ENCODE peak calls at places on chromosomes 11 and 22, in five cellular contexts. Z is brain microvascular endothelial cell, Q is left ventricle myocardium inferior, W is tibial nerve, F is heart right ventricle. V is an unnamed sample.

GRCh38 chr11:111960916-111961315 is 23.8 kb downstream of the DIXDC1 start:
- DNase-seq in Z (no peak), Q (no peak), W (no peak), F (no peak), V (peak)

GRCh38 chr11:27603376-27603775 is 96.8 kb upstream of the LIN7C start:
- DNase-seq in Z (no peak), Q (no peak), W (no peak), F (no peak), V (no peak)

GRCh38 chr22:25403752-25404471 is 160.6 kb upstream of the GRK3 start:
- DNase-seq in Z (no peak), Q (no peak), W (no peak), F (no peak), V (peak)

GRCh38 chr11:57161351-57161750 is 20.4 kb upstream of the LRRC55 start:
- DNase-seq in Z (no peak), Q (no peak), W (no peak), F (no peak), V (no peak)

GRCh38 chr11:117786099-117786870 is 10.7 kb downstream of the DSCAML1 start:
- DNase-seq in Z (no peak), Q (no peak), W (no peak), F (no peak), V (no peak)

GRCh38 chr11:34665077-34665835 is 44.4 kb downstream of the EHF start:
- DNase-seq in Z (no peak), Q (no peak), W (no peak), F (no peak), V (no peak)

GRCh38 chr22:31940506-31940905 is 3.8 kb upstream of the YWHAH start:
- DNase-seq in Z (no peak), Q (no peak), W (no peak), F (no peak), V (no peak)

GRCh38 chr11:1750481-1750839 is at the start of gene IFITM10:
- DNase-seq in Z (no peak), Q (peak), W (no peak), F (no peak), V (no peak)

GRCh38 chr11:76664578-76665061 is 5.9 kb downstream of the LRRC32 start:
- DNase-seq in Z (no peak), Q (no peak), W (no peak), F (no peak), V (no peak)

GRCh38 chr11:35116245-35116644 is 22.7 kb upstream of the CD44 start:
- DNase-seq in Z (no peak), Q (no peak), W (no peak), F (no peak), V (no peak)

GRCh38 chr22:23306438-23306921 is 126.2 kb downstream of the BCR start:
- DNase-seq in Z (peak), Q (no peak), W (no peak), F (no peak), V (peak)

GRCh38 chr11:37504925-37505324 is 906.9 kb upstream of the RAG2 start:
- DNase-seq in Z (peak), Q (no peak), W (no peak), F (no peak), V (peak)

GRCh38 chr11:32090774-32091370 is at the start of gene RCN1:
- DNase-seq in Z (peak), Q (peak), W (peak), F (peak), V (peak)

GRCh38 chr11:34443136-34443535 is 4.4 kb downstream of the CAT start:
- DNase-seq in Z (no peak), Q (no peak), W (no peak), F (no peak), V (no peak)

GRCh38 chr22:29030618-29031235 is 30.9 kb downstream of the C22orf31 start:
- DNase-seq in Z (peak), Q (peak), W (peak), F (peak), V (peak)

GRCh38 chr11:70111269-70112016 is 33.3 kb downstream of the ANO1 start:
- DNase-seq in Z (peak), Q (peak), W (no peak), F (peak), V (peak)

GRCh38 chr11:70688142-70688541 is 289.8 kb downstream of the CTTN start:
- DNase-seq in Z (no peak), Q (no peak), W (no peak), F (no peak), V (no peak)

GRCh38 chr11:113474362-113475159 is 637 bp downstream of the DRD2 start:
- DNase-seq in Z (peak), Q (peak), W (peak), F (peak), V (peak)

GRCh38 chr11:26333906-26334305 is 2.0 kb downstream of the ANO3 start:
- DNase-seq in Z (peak), Q (no peak), W (no peak), F (no peak), V (peak)

GRCh38 chr11:27694992-27695391 is 5.3 kb downstream of the BDNF start:
- DNase-seq in Z (no peak), Q (no peak), W (no peak), F (no peak), V (peak)

GRCh38 chr11:18705651-18706281 is 7.2 kb downstream of the TMEM86A start:
- DNase-seq in Z (no peak), Q (peak), W (no peak), F (no peak), V (peak)

GRCh38 chr11:62546244-62546936 is at the start of gene AHNAK:
- DNase-seq in Z (no peak), Q (peak), W (peak), F (peak), V (peak)

GRCh38 chr11:1603629-1604028 is 4.6 kb downstream of the KRTAP5-3 start:
- DNase-seq in Z (no peak), Q (no peak), W (no peak), F (no peak), V (no peak)

GRCh38 chr11:34731596-34731995 is 110.7 kb downstream of the EHF start:
- DNase-seq in Z (no peak), Q (no peak), W (no peak), F (no peak), V (no peak)

GRCh38 chr11:19724765-19725164 is 12.1 kb downstream of the NAV2 start:
- DNase-seq in Z (no peak), Q (no peak), W (no peak), F (no peak), V (no peak)
- H3K4me3 ChIP-seq in Z (no peak), Q (no peak), W (no peak), F (no peak), V (no peak)

DNA sequence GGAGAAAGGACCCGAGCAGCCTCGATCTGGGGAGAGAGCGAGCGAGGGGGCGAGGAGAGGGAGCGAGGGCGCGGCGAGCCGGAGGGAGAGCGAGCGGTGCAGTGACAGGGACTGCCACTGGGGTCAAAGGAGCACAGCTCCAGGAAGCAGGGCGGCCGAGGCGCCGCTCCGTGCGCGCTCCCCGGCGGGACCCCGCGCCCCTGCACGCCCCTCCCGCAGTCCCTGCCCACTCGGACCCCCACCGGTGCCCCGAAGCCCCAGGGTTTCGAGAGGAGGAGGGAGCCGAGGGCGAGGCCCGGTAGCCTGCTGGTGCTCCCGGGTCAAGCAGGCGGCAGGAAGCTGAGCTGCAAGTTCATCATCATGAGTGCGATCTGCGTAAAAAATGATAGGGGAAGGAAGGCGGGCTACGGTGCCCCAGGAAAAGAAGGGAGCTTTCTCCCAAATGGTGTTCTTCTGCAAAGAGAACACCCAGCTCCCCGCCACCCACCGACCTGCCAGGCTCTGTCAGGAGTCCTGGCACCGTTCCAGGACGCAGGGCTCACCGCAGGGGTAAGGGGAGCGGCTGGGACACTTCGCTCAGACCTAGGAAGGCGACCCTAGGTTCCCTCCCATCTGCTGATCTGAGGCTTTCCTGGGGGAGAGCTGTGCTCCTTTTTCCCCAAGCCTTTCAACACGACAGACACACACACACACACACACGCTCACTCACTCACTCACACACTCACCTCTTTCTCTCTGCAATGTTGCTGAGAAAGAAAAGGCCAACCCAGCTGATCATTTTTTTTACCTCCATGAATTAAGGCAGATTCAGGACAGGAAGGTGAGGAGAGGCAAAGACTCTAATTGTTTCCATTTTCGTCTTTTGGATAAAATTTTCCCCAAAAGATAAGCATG is at the start of gene MPPED2:
- DNase-seq in Z (no peak), Q (peak), W (no peak), F (peak), V (peak)
- TF ChIP-seq CTCF in Z (peak), Q (peak), W (peak), F (peak), V (no peak)

DNA sequence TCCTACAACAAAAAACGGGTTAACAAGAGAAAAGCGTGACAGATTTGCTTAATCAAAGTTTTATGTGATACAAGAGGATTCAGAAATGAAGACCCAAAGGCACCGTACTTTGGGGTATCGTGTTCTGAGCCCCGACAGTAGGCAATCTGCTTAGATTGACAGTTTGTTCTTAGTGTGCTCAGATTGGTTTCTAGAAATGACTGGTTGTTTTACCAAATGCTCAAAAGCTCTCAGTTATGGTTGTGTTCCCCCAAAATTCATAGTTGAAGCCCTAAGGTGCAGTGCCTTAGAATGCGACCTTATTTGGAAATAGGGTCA is 102.7 kb downstream of the RASSF10 start:
- DNase-seq in Z (no peak), Q (no peak), W (no peak), F (no peak), V (no peak)
- H3K4me3 ChIP-seq in Z (no peak), Q (no peak), W (no peak), F (no peak), V (no peak)

DNA sequence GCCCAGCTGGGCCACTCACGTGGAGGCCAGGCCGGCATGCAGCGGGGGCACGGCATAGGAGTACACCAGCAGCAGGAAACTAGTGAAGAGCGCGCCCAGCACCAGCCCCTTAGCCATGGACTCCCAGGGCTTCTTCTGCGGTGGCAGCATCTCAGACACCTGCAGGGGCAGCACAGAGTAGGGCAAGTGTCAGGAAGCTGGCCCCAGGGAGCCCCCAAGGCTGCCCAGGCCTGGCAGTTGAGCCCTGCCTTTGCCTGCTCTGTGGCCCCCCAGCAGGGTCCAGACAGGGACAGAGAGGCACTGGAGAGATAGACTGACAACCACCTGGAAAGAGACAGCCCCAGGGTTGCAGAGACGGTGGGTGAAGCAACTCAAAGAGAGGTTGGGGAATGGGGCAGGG is 10.7 kb upstream of the SEC14L6 start:
- DNase-seq in Z (no peak), Q (no peak), W (no peak), F (no peak), V (no peak)
- TF ChIP-seq CTCF in Z (peak), Q (no peak), W (no peak), F (no peak), V (no peak)

GRCh38 chr11:63879598-63879997 is 37.4 kb downstream of the RCOR2 start:
- DNase-seq in Z (no peak), Q (no peak), W (no peak), F (no peak), V (no peak)
- H3K4me3 ChIP-seq in Z (no peak), Q (no peak), W (no peak), F (no peak), V (no peak)

GRCh38 chr11:10666976-10667892 is 26.3 kb downstream of the IRAG1 start:
- DNase-seq in Z (peak), Q (no peak), W (no peak), F (no peak), V (peak)

GRCh38 chr11:10666556-10666955 is 27.0 kb downstream of the IRAG1 start:
- DNase-seq in Z (peak), Q (no peak), W (no peak), F (no peak), V (peak)

GRCh38 chr11:10673476-10674062 is 20.0 kb downstream of the IRAG1 start:
- DNase-seq in Z (no peak), Q (no peak), W (no peak), F (no peak), V (no peak)

GRCh38 chr11:10670099-10670498 is 23.5 kb downstream of the IRAG1 start:
- DNase-seq in Z (no peak), Q (no peak), W (no peak), F (no peak), V (no peak)

GRCh38 chr11:10669258-10670033 is 24.1 kb downstream of the IRAG1 start:
- DNase-seq in Z (peak), Q (no peak), W (no peak), F (no peak), V (peak)
- TF ChIP-seq CTCF in Z (no peak), Q (no peak), W (no peak), F (no peak), V (no peak)

GRCh38 chr11:46390331-46391171 is 1.0 kb downstream of the CHRM4 start:
- DNase-seq in Z (no peak), Q (no peak), W (no peak), F (no peak), V (no peak)
- H3K4me3 ChIP-seq in Z (no peak), Q (peak), W (no peak), F (peak), V (no peak)

DNA sequence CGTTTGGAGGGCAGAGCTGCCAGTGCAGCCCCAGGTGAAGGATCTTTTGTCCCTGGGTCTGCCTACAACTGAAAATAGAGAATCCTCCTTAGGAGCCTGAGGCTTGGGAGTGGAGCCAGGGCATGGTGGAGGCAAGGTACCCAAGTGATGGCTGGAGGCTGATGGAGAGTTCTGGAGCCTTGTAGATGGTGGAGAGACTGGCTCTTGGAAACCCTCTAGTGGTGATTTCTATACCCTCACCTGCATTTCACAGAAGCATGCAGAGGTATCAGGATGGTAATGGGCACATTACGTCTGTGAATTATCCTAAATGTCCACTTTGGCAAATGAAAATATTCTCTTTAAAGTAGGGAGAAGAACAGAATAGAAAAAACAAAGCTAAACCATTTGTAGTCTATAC is 44.4 kb downstream of the INSC start:
- DNase-seq in Z (peak), Q (no peak), W (no peak), F (no peak), V (peak)
- TF ChIP-seq CTCF in Z (peak), Q (peak), W (no peak), F (no peak), V (peak)